ENCODE peak calls at places on chromosome 19, in seven cellular contexts. P is astrocyte, Z is lower leg skin, G is natural killer cell, B is fibroblast of mammary gland, D is SK-N-SH, Q is AG04450. O is an unnamed sample.

GRCh38 chr19:2434267-2434666 is 6.9 kb upstream of the TIMM13 start:
- DNase-seq in Q (no peak), B (no peak), Z (no peak), G (no peak), D (no peak), P (no peak), O (no peak)

GRCh38 chr19:13986348-13986904 is 19.7 kb downstream of the RFX1 start:
- DNase-seq in D (peak), Z (peak), Q (peak), G (peak), P (no peak), B (peak), O (peak)

GRCh38 chr19:46919324-46919723 is 58.5 kb downstream of the ARHGAP35 start:
- DNase-seq in B (peak), P (peak), Z (no peak), G (no peak), Q (no peak), D (no peak), O (no peak)

GRCh38 chr19:35869327-35870123 is 1.2 kb downstream of the APLP1 start:
- DNase-seq in G (peak), B (peak), P (peak), Z (peak), D (peak), Q (no peak), O (no peak)

GRCh38 chr19:4327252-4327876 is 11.3 kb downstream of the STAP2 start:
- DNase-seq in G (peak), B (peak), D (peak), P (no peak), Q (no peak), Z (no peak), O (no peak)

GRCh38 chr19:16628984-16629691 is 1.1 kb upstream of the MED26 start:
- DNase-seq in P (no peak), D (peak), B (peak), G (no peak), Q (peak), Z (peak), O (no peak)

GRCh38 chr19:46372901-46373572 is 26.1 kb downstream of the PPP5C start:
- DNase-seq in Z (no peak), B (peak), Q (no peak), G (no peak), D (no peak), P (peak), O (no peak)

GRCh38 chr19:10449037-10449436 is 28.7 kb downstream of the PDE4A start:
- DNase-seq in Z (no peak), P (no peak), Q (no peak), G (no peak), B (no peak), D (peak), O (no peak)

GRCh38 chr19:48149430-48149829 is 20.7 kb downstream of the LIG1 start:
- DNase-seq in B (no peak), Z (no peak), D (no peak), P (no peak), G (no peak), Q (no peak), O (no peak)

GRCh38 chr19:36257512-36257876 is 42.6 kb downstream of the ZNF146 start:
- DNase-seq in Z (no peak), B (no peak), P (no peak), Q (no peak), D (peak), G (no peak), O (no peak)

GRCh38 chr19:18998276-18998675 is 35.0 kb downstream of the SUGP2 start:
- DNase-seq in B (no peak), P (no peak), Q (no peak), G (no peak), Z (no peak), D (no peak), O (no peak)

GRCh38 chr19:18996796-18997394 is 36.4 kb downstream of the SUGP2 start:
- DNase-seq in Q (no peak), B (no peak), Z (no peak), D (no peak), P (no peak), G (no peak), O (no peak)

GRCh38 chr19:18992696-18993095 is 40.6 kb downstream of the SUGP2 start:
- DNase-seq in Q (no peak), D (no peak), P (no peak), G (no peak), Z (no peak), B (no peak), O (no peak)

GRCh38 chr19:18996351-18996750 is 37.0 kb downstream of the SUGP2 start:
- DNase-seq in Q (no peak), G (no peak), Z (no peak), B (no peak), P (no peak), D (no peak), O (no peak)

DNA sequence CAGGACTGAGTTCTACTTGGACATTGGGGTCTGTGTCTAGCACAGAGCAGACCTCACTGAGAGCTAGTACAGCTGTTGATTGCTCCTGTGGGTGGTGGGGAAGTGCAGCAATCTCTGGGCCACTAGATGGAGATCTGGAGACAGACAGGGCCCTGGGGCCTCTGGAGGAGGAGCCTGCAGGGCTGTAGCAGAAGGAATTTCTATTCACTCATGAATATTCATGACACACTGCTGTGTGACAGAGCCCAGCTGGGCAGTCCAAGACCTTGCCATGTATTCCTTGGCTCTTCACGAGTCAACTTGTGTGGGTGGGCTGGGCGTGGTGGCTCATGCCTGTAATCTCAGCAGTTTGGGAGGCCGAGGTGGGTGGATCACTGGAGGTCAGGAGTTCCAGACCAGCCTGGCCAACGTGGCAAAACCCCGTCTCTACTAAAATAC is 37.5 kb downstream of the SUGP2 start:
- DNase-seq in G (no peak), B (peak), Z (no peak), Q (peak), P (peak), D (peak), O (no peak)
- TF ChIP-seq CTCF in G (no peak), B (peak), Z (no peak), Q (peak), P (peak), D (peak), O (no peak)

DNA sequence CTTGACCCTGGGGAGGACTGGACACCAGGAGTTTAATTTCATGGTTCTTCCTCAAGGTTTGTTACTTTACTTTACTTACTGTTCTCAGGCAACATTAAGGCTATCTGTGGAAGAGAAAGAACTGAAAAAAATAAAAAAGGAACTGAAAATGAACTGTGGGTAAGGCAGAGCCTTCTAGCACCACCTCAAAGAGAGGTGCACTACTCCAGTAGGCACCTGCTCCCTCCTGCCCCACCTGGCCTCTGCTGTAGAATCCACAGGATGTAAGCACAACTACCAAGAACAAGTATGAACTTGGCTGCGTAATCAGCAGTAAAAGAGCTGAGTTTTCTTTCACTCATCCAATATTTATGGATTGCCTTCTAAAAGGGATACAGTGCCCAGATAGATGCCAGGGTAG is 12.2 kb downstream of the ZNF112 start:
- DNase-seq in P (no peak), G (no peak), Z (no peak), D (no peak), Q (no peak), B (no peak), O (no peak)
- TF ChIP-seq CTCF in P (no peak), G (no peak), Z (no peak), D (no peak), Q (no peak), B (no peak), O (no peak)

DNA sequence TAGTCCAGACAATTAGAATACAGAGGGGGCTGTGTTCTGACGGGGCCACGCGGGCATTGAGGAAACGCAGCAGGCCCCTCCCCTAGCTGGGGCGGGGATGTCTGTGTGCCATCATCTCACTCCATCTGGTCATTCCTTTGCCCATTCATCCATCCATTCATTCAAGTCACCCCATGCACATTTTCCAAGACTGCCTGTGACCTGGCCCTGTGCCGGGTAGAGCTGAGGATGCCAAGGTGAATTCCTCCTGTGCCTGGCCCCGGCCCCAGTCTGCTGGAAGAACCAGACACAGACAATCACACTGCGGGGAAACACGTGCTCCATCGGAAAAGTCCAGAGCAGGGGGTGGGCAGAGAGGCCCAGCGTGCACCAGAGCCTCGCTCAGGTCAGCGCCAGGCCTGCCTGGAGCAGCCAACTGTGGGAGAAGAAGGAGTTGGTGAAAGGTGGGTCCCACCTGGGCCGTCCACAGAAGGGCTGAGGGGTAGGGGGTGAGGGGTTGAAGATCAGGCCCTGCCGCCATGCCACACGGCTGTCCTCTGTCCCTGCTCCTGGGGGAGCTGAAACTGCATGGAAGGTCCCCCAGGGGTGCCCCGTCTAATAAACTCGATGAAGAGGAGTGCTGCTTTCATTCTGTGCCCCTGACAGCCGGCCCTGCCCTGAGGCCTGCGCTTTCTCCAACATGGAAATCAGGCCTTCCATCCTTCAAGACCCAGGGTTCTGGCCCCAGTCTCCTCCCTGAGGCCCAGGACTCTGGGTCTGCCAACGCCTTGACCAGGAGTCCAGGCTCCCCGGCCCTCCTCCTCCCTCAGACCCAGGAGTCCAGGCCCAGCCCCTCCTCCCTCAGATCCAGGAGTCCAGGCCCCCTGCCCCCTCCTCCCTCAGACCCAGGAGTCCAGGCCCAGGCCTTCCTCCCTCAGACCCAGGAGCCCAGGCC is 1.6 kb upstream of the CACNG6 start:
- DNase-seq in P (peak), Q (no peak), G (no peak), B (no peak), D (no peak), Z (no peak), O (no peak)
- TF ChIP-seq CTCF in P (no peak), Q (no peak), G (no peak), B (no peak), D (no peak), Z (no peak), O (no peak)

GRCh38 chr19:56837004-56837403 is 3.5 kb downstream of the PEG3 start:
- DNase-seq in B (no peak), Q (no peak), Z (no peak), P (no peak), D (peak), G (no peak), O (no peak)

GRCh38 chr19:56837892-56838679 is 2.4 kb downstream of the PEG3 start:
- DNase-seq in D (peak), Q (no peak), G (no peak), Z (peak), P (no peak), B (peak), O (peak)

GRCh38 chr19:56838680-56838929 is 1.9 kb downstream of the PEG3 start:
- DNase-seq in P (no peak), B (no peak), D (no peak), Q (no peak), Z (no peak), G (no peak), O (no peak)

GRCh38 chr19:56836059-56836458 is 4.5 kb downstream of the PEG3 start:
- DNase-seq in D (no peak), Q (no peak), B (no peak), P (no peak), Z (no peak), G (no peak), O (no peak)

GRCh38 chr19:56837492-56837891 is 3.0 kb downstream of the PEG3 start:
- DNase-seq in B (peak), D (peak), G (no peak), Z (peak), P (no peak), Q (no peak), O (no peak)
- TF ChIP-seq CTCF in B (peak), D (peak), G (no peak), Z (no peak), P (peak), Q (no peak), O (peak)

DNA sequence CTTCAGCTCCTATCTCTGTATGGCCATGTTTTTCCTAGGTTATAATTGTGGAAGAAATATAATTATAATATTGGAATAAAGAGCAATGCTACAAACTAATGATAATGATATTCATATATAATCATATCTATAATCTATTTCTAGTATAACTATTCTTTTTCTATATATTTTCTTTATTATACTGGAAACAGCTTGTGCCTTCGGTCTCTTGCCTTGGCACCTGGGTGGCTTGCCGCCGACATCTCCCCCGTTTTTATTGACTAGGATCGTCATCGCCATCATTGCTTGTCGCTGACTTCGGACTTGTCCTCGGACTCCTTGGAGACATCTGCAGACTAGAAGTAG is 24.2 kb downstream of the ZNF763 start:
- DNase-seq in Q (no peak), B (no peak), Z (no peak), P (no peak), D (no peak), G (no peak), O (no peak)
- TF ChIP-seq CTCF in Q (no peak), B (no peak), Z (no peak), P (no peak), D (no peak), G (no peak), O (peak)

DNA sequence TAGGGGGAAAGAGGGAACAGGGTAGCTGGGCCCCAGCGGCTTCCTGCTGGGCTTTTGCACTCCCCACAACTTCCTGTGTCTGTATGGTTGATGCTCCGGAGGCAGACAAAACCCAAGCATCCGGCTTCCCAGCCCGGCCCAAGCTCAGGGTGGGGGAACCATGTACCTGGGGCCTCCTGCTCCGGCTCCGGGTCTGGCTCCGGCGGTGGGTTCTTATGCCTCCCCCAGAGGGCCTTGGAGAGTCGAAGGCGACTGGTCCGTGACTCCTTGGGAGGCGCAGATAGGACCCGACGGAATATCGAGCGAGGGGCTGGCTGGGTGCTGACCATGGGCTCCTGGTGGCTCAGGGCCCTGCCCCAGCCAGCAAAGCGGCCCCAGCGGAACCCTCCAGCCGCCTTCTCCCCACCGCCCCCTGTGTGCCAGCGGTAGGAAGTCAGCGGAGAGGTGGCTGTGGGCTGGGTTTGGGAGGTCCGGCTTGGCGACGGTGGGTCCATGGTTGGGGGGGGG is 426 bp downstream of the RASAL3 start:
- DNase-seq in D (no peak), P (no peak), Q (no peak), G (peak), B (no peak), Z (no peak), O (peak)
- TF ChIP-seq CTCF in D (no peak), P (no peak), Q (no peak), G (no peak), B (no peak), Z (no peak), O (peak)

GRCh38 chr19:50793558-50794065 is 3.4 kb downstream of the ACP4 start:
- DNase-seq in G (no peak), B (no peak), Z (no peak), Q (no peak), P (no peak), D (peak), O (no peak)

GRCh38 chr19:50795665-50796073 is 5.5 kb downstream of the ACP4 start:
- DNase-seq in P (no peak), D (no peak), G (no peak), B (peak), Z (no peak), Q (no peak), O (no peak)

GRCh38 chr19:50792852-50793250 is 2.6 kb downstream of the ACP4 start:
- DNase-seq in B (no peak), Q (no peak), Z (no peak), D (peak), G (no peak), P (no peak), O (no peak)

GRCh38 chr19:50794778-50795664 is 4.8 kb downstream of the ACP4 start:
- DNase-seq in B (peak), P (no peak), Q (no peak), G (no peak), Z (no peak), D (peak), O (no peak)

DNA sequence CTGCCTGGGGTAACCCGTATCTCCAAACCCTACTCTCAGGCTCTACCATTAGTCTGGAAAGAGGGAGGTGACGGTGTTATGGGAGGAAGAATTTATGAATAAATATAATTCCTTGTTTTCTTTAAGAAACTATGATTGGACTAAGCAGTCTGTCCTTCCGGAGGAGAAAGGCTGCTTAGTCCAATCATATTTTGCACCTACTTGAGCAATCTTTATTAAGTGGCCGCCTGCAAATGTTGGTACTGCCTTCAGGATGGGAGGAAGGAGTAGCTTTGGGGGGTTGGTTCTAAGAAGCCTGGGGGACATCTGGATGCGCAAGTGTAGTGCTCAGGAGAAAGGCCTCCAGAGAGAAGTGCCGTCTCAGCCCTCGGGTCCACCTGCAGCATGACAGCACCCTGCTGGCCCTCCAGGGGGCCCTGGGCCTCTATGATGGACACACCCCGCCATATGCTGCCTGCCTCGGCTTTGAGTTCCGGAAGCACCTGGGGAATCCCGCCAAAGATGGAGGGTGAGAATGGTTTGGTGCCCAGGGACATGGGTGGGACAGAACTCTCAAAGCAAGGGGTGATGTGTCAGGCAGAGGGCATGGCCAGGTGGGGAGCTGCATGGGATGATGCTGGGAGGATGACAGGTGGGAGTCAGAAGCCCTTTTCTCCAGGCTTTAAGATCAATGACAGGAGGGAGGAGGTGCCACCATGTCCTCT is 4.0 kb downstream of the ACP4 start:
- DNase-seq in G (no peak), Q (no peak), P (no peak), B (peak), Z (no peak), D (peak), O (no peak)
- TF ChIP-seq CTCF in G (no peak), Q (peak), P (no peak), B (no peak), Z (no peak), D (no peak), O (no peak)

DNA sequence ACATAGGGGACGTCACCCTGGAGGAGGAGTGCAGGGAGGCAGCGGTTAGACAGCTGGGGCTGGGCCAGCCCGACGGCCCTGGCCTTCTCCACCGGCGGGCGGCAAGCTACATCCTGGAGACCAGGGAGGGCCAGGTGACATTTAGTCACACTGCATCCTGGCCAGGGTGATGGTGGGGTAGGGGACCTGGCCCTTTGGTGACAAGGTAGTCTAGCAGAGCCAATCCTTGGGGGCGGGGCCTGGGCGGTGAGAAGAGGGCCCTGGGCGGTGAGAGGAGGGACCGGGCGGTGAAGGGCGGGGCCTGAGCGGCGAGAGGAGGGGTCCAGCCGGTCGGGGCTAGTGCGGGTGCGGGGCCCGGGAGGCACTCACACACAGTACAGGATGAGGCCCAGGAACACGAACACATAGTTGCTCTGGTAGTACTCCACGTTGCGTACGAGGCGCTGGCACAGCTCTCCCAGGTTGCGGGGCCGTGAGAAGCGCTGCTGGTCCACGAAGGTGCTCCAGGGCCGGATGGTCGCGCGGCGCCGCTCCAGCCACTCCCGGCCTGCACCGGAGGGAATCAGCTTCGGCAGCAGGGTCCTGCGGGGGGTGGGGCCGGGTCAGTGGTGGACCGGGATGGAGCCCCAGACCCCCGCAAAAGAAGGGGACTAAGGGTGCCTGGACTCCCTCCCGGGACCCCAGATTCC is 610 bp downstream of the RABAC1 start:
- DNase-seq in B (peak), Q (peak), Z (peak), D (peak), G (peak), P (peak), O (peak)
- TF ChIP-seq CTCF in B (no peak), Q (no peak), Z (no peak), D (no peak), G (no peak), P (no peak), O (no peak)

O was measured in CD14-positive monocyte.